ENCODE peak calls at places on chromosome 12, in eight cellular contexts. A is Peyer's patch, H is spleen, F is prostate gland, Q is uterus, N is heart left ventricle, M is esophagus squamous epithelium, K is A549. G is an unnamed sample.
A peak's percentile ranks its signal among the peaks of the same experiment; 100 is the strongest.

GRCh38 chr12:110316861-110317260 is 35.8 kb downstream of the ATP2A2 start:
- DNase-seq in A (no peak), H (no peak), F (no peak), Q (peak; percentile 28), N (no peak), M (no peak), K (no peak), G (no peak)

GRCh38 chr12:644818-645552 is 18.3 kb downstream of the NINJ2 start:
- DNase-seq in A (no peak), H (no peak), F (no peak), Q (no peak), N (no peak), M (no peak), K (no peak), G (no peak)

GRCh38 chr12:52166672-52167071 is 25.1 kb downstream of the KRT80 start:
- DNase-seq in A (no peak), H (no peak), F (no peak), Q (no peak), N (peak; percentile 4), M (no peak), K (no peak), G (no peak)

GRCh38 chr12:121849660-121850059 is 9.0 kb downstream of the HPD start:
- DNase-seq in A (no peak), H (no peak), F (no peak), Q (no peak), N (no peak), M (no peak), K (no peak), G (no peak)

GRCh38 chr12:66048843-66049537 is 81.6 kb downstream of the LLPH start:
- DNase-seq in A (no peak), H (no peak), F (no peak), Q (no peak), N (no peak), M (no peak), K (no peak), G (no peak)

GRCh38 chr12:14843425-14843887 is at the start of gene ART4:
- DNase-seq in A (no peak), H (peak; percentile 84), F (no peak), Q (no peak), N (peak; percentile 64), M (no peak), K (no peak), G (no peak)

GRCh38 chr12:57272337-57273151 is 21.6 kb upstream of the STAC3 start:
- DNase-seq in A (no peak), H (no peak), F (no peak), Q (no peak), N (no peak), M (no peak), K (no peak), G (no peak)

GRCh38 chr12:83958997-83959396 is 953.6 kb downstream of the SLC6A15 start:
- DNase-seq in A (no peak), H (no peak), F (no peak), Q (no peak), N (no peak), M (no peak), K (no peak), G (no peak)

GRCh38 chr12:130316269-130316668 is 21.4 kb upstream of the PIWIL1 start:
- DNase-seq in A (no peak), H (no peak), F (no peak), Q (no peak), N (no peak), M (no peak), K (no peak), G (no peak)

GRCh38 chr12:4084631-4085030 is 188.9 kb upstream of the CCND2 start:
- DNase-seq in A (no peak), H (no peak), F (no peak), Q (no peak), N (no peak), M (no peak), K (no peak), G (no peak)

GRCh38 chr12:56224102-56224701 is at the start of gene NABP2:
- DNase-seq in A (peak; percentile 98), H (peak; percentile 98), F (peak; percentile 98), Q (peak; percentile 98), N (peak; percentile 99), M (peak; percentile 74), K (peak; percentile 99), G (peak; percentile 98)

GRCh38 chr12:70045514-70045913 is 197.7 kb upstream of the CNOT2 start:
- DNase-seq in A (no peak), H (no peak), F (no peak), Q (no peak), N (no peak), M (no peak), K (no peak), G (no peak)

GRCh38 chr12:46915861-46916260 is 90.1 kb upstream of the SLC38A4 start:
- DNase-seq in A (no peak), H (no peak), F (no peak), Q (no peak), N (no peak), M (no peak), K (no peak), G (no peak)

GRCh38 chr12:67222302-67222701 is 46.9 kb upstream of the CAND1 start:
- DNase-seq in A (no peak), H (no peak), F (no peak), Q (no peak), N (no peak), M (no peak), K (no peak), G (no peak)

GRCh38 chr12:102429755-102430154 is 50.6 kb downstream of the IGF1 start:
- DNase-seq in A (no peak), H (no peak), F (no peak), Q (no peak), N (no peak), M (no peak), K (no peak), G (peak; percentile 27)

GRCh38 chr12:102425109-102426009 is 55.0 kb downstream of the IGF1 start:
- DNase-seq in A (no peak), H (no peak), F (no peak), Q (peak; percentile 26), N (no peak), M (no peak), K (no peak), G (no peak)

GRCh38 chr12:102429211-102429610 is 51.2 kb downstream of the IGF1 start:
- DNase-seq in A (no peak), H (no peak), F (no peak), Q (no peak), N (no peak), M (no peak), K (no peak), G (no peak)

GRCh38 chr12:102426599-102427541 is 53.5 kb downstream of the IGF1 start:
- DNase-seq in A (no peak), H (no peak), F (no peak), Q (no peak), N (no peak), M (no peak), K (no peak), G (no peak)

DNA sequence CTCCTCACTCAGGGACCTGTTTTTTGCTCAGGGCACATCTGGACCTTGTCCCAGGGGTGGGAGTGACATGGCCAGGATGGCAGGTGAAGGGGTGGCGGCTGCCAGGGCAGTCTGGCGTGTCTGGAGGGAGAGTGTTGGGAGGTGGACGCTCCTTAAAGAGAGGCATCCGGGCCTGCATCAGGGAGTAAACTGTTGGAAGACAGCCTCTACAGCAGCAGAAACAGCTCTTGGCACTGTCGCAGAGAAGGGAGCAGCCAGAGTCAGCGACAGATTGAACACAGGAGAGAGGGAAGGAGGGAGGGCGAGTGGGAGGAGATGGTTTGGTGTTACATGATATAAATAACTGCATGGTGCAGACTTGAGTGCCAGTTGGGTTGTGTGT is 52.8 kb downstream of the IGF1 start:
- DNase-seq in A (no peak), H (no peak), F (no peak), Q (peak; percentile 65), N (no peak), M (no peak), K (no peak), G (no peak)
- H3K4me3 ChIP-seq in A (no peak overlapping the region), H (no peak overlapping the region), F (no peak overlapping the region), Q (no peak overlapping the region), N (no peak overlapping the region), M (no peak overlapping the region), K (no peak overlapping the region), G (no peak overlapping the region)

GRCh38 chr12:30695327-30696102 is at the start of gene IPO8:
- DNase-seq in A (peak; percentile 92), H (peak; percentile 97), F (peak; percentile 88), Q (peak; percentile 92), N (peak; percentile 94), M (peak; percentile 65), K (peak; percentile 89), G (peak; percentile 91)
- TF ChIP-seq POLR2A in A (no peak), H (no peak), F (no peak), Q (no peak), N (peak; percentile 25), M (no peak), K (peak; percentile 48), G (no peak)

DNA sequence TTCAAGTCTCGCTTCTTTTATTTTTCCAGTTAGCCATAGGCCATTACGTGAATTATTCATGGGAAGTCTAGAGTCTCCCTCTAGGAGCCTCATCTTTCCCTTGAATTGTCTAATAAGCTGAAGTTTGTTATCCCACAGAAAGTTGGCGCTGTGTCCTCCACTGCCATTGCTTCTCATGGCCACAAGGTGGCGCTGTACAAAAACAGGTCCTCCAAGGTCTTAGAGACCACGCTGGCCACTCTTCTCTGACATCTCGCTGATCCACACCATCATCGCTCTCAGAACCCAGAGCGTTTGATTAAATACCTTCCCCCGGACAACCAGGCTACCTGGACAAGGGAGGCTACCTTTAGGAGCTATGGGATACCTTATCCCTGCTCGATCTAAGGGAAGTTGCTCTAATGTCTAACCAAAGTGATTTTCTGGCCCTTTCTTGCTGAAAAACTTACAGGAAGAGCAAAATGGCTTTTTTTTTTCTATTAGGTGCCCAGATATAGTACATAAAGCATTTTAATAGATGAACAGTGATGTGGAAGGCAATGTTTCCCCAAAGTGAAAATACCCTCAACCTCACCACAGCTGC is 110.0 kb downstream of the CCDC60 start:
- DNase-seq in A (no peak), H (no peak), F (peak; percentile 30), Q (no peak), N (no peak), M (no peak), K (peak; percentile 46), G (peak; percentile 12)
- TF ChIP-seq CTCF in A (no peak), H (peak; percentile 80), F (peak; percentile 84), Q (peak; percentile 14), N (peak; percentile 77), M (peak; percentile 60), K (peak; percentile 73), G (no peak)

DNA sequence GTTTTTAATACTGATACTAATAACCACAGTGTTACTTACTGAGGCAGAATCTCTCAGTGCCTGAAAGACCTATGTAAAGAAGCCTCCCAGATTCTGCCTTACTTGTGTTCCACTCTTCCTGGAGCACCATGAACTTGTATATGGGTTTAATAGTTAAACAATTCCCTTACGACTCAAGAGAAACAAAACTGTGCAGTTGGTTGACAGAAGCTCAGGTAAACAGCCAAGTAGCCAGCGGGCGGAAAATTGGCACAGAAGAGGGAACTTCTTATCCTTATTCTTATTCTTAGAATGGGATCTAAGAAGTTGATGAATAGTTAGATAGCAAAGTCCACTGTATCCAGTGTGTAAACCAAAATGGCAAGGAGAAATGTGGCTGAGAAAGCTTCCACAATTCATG is 22.7 kb upstream of the MAGOHB start:
- DNase-seq in A (no peak), H (no peak), F (peak; percentile 81), Q (no peak), N (no peak), M (no peak), K (no peak), G (no peak)
- H3K4me3 ChIP-seq in A (no peak overlapping the region), H (no peak overlapping the region), F (peak overlapping the region; percentile 9), Q (no peak overlapping the region), N (no peak overlapping the region), M (no peak overlapping the region), K (no peak overlapping the region), G (no peak overlapping the region)

G was measured in lower leg skin.